ENCODE peak calls at places on chromosomes 3 and 15, in four cellular contexts. C is coronary artery, B is GM19239, A is HS-27A. H is an unnamed sample.

GRCh38 chr3:7382293-7383033 is 521.5 kb downstream of the GRM7 start:
- DNase-seq in C (no peak), B (no peak), A (no peak), H (no peak)

GRCh38 chr3:15206662-15207576 is 873 bp downstream of the CAPN7 start:
- DNase-seq in C (no peak), B (no peak), A (peak; percentile 38), H (peak; percentile 27)

GRCh38 chr3:170848294-170848917 is 21.6 kb downstream of the RPL22L1 start:
- DNase-seq in C (no peak), B (no peak), A (no peak), H (no peak)

GRCh38 chr15:76197703-76198455 is 113.4 kb downstream of the ETFA start:
- DNase-seq in C (no peak), B (no peak), A (no peak), H (no peak)

GRCh38 chr15:90402806-90403205 is 14.8 kb downstream of the IQGAP1 start:
- DNase-seq in C (no peak), B (no peak), A (no peak), H (no peak)

GRCh38 chr3:63877737-63878393 is 14.2 kb downstream of the ATXN7 start:
- DNase-seq in C (no peak), B (no peak), A (no peak), H (no peak)

GRCh38 chr15:68608206-68608843 is 29.5 kb downstream of the CORO2B start:
- DNase-seq in C (peak; percentile 93), B (no peak), A (no peak), H (no peak)

GRCh38 chr3:111227216-111227615 is 155.6 kb downstream of the NECTIN3 start:
- DNase-seq in C (no peak), B (no peak), A (peak; percentile 70), H (no peak)

GRCh38 chr3:12395349-12396012 is 88.8 kb upstream of the TSEN2 start:
- DNase-seq in C (no peak), B (peak; percentile 36), A (no peak), H (peak; percentile 46)

GRCh38 chr15:55108858-55109518 is 87.8 kb downstream of the RSL24D1 start:
- DNase-seq in C (no peak), B (peak; percentile 13), A (no peak), H (peak; percentile 44)

GRCh38 chr15:89662893-89663673 is 7.8 kb upstream of the KIF7 start:
- DNase-seq in C (peak; percentile 91), B (no peak), A (peak; percentile 91), H (no peak)

GRCh38 chr3:156382458-156383346 is 172.2 kb downstream of the SSR3 start:
- DNase-seq in C (no peak), B (peak; percentile 24), A (peak; percentile 11), H (peak; percentile 43)

GRCh38 chr3:46898321-46899150 is 21.0 kb downstream of the PTH1R start:
- DNase-seq in C (no peak), B (no peak), A (no peak), H (no peak)

GRCh38 chr3:100352296-100353178 is 18.0 kb downstream of the NIT2 start:
- DNase-seq in C (no peak), B (no peak), A (no peak), H (no peak)